ENCODE peak calls at places on chromosomes 5 and 9, in seven cellular contexts. F is naive B cell; B is stimulated activated naive CD8-positive, alpha-beta T cell treated with anti-CD3 and anti-CD28 coated beads, Interleukin-15, Interleukin-2, amounts not matched to agents 100 U/mL and 50 U/mL, for 24 hours; G is retinal pigment epithelial cell; X is HuH-7; R is CD4-positive, alpha-beta memory T cell; K is stimulated activated CD4-positive, alpha-beta T cell treated with anti-CD3 and anti-CD28 coated beads, Interleukin-4, amount 100 ng/mL, for 4 hours. A is an unnamed sample.

GRCh38 chr9:100308965-100309564 is 43.7 kb downstream of the TEX10 start:
- DNase-seq in F (no peak), B (no peak), G (no peak), X (no peak), R (no peak), K (no peak), A (no peak)

GRCh38 chr9:130034570-130034969 is 8.4 kb downstream of the FNBP1 start:
- DNase-seq in F (no peak), B (no peak), G (no peak), X (no peak), R (no peak), K (no peak), A (peak)

GRCh38 chr9:87464992-87465378 is 32.7 kb upstream of the DAPK1 start:
- DNase-seq in F (no peak), B (no peak), G (no peak), X (no peak), R (no peak), K (no peak), A (no peak)

GRCh38 chr9:71910602-71911060 is 362 bp downstream of the ABHD17B start:
- DNase-seq in F (no peak), B (no peak), G (no peak), X (peak), R (no peak), K (no peak), A (no peak)

GRCh38 chr5:113002423-113002822 is 25.8 kb downstream of the DCP2 start:
- DNase-seq in F (no peak), B (no peak), G (no peak), X (no peak), R (no peak), K (no peak), A (no peak)

GRCh38 chr9:113979713-113980086 is 98.4 kb downstream of the AMBP start:
- DNase-seq in F (no peak), B (no peak), G (no peak), X (no peak), R (no peak), K (no peak), A (no peak)

GRCh38 chr9:98034593-98035546 is 21.7 kb upstream of the NANS start:
- DNase-seq in F (peak), B (peak), G (no peak), X (peak), R (peak), K (peak), A (no peak)

GRCh38 chr5:124193371-124193789 is 553.1 kb downstream of the ZNF608 start:
- DNase-seq in F (no peak), B (no peak), G (no peak), X (no peak), R (no peak), K (no peak), A (no peak)

GRCh38 chr5:111699976-111700375 is 57.0 kb downstream of the NREP start:
- DNase-seq in F (no peak), B (no peak), G (no peak), X (no peak), R (no peak), K (no peak), A (no peak)

GRCh38 chr5:142409253-142409594 is 84.4 kb upstream of the SPRY4 start:
- DNase-seq in F (no peak), B (no peak), G (no peak), X (no peak), R (no peak), K (no peak), A (no peak)

GRCh38 chr5:82834151-82834550 is 243.0 kb downstream of the TMEM167A start:
- DNase-seq in F (no peak), B (no peak), G (no peak), X (no peak), R (no peak), K (no peak), A (no peak)

GRCh38 chr9:116355153-116355827 is 201.7 kb downstream of the PAPPA start:
- DNase-seq in F (no peak), B (no peak), G (no peak), X (no peak), R (no peak), K (no peak), A (no peak)

GRCh38 chr5:150503977-150504620 is 3.8 kb upstream of the NDST1 start:
- DNase-seq in F (no peak), B (no peak), G (no peak), X (no peak), R (no peak), K (no peak), A (no peak)

GRCh38 chr9:13721481-13722235 is 442.2 kb upstream of the MPDZ start:
- DNase-seq in F (no peak), B (no peak), G (no peak), X (no peak), R (no peak), K (no peak), A (no peak)

GRCh38 chr9:93037476-93037971 is 21.0 kb upstream of the SUSD3 start:
- DNase-seq in F (no peak), B (no peak), G (no peak), X (no peak), R (no peak), K (no peak), A (no peak)

GRCh38 chr5:14325369-14325768 is 182.2 kb downstream of the TRIO start:
- DNase-seq in F (no peak), B (no peak), G (no peak), X (no peak), R (no peak), K (no peak), A (no peak)

GRCh38 chr9:37430841-37431597 is 8.5 kb downstream of the GRHPR start:
- DNase-seq in F (no peak), B (no peak), G (no peak), X (peak), R (no peak), K (no peak), A (no peak)

GRCh38 chr5:73031839-73032238 is 76.0 kb downstream of the FCHO2 start:
- DNase-seq in F (no peak), B (no peak), G (peak), X (no peak), R (no peak), K (no peak), A (peak)

GRCh38 chr5:43348207-43348606 is 35.0 kb upstream of the HMGCS1 start:
- DNase-seq in F (no peak), B (no peak), G (no peak), X (peak), R (no peak), K (no peak), A (no peak)

GRCh38 chr9:115593587-115594091 is 475.7 kb upstream of the TNC start:
- DNase-seq in F (no peak), B (no peak), G (no peak), X (peak), R (peak), K (no peak), A (no peak)

GRCh38 chr9:84822589-84823233 is 153.2 kb downstream of the NTRK2 start:
- DNase-seq in F (no peak), B (no peak), G (no peak), X (no peak), R (no peak), K (no peak), A (no peak)

GRCh38 chr9:35549466-35549865 is 55.6 kb upstream of the TESK1 start:
- DNase-seq in F (no peak), B (no peak), G (no peak), X (no peak), R (no peak), K (no peak), A (no peak)

GRCh38 chr9:116234091-116234490 is 80.5 kb downstream of the PAPPA start:
- DNase-seq in F (no peak), B (no peak), G (no peak), X (no peak), R (no peak), K (no peak), A (peak)

GRCh38 chr5:100690036-100690560 is 154.9 kb downstream of the FAM174A start:
- DNase-seq in F (no peak), B (no peak), G (no peak), X (no peak), R (no peak), K (no peak), A (no peak)

A was measured in AG09309.